ENCODE peak calls at places on chromosome 16, in six cellular contexts. B is HepG2, A is esophagus squamous epithelium, F is psoas muscle, Q is SK-N-SH, W is esophagus muscularis mucosa. Y is an unnamed sample. For H3K4me1 and H3K9me3, the result is how much of the 10 kb centered on the place peaks cover.

GRCh38 chr16:89860747-89861304 is 12.6 kb upstream of the TCF25 start:
- DNase-seq in B (peak), A (no peak), F (peak), Q (peak), W (no peak), Y (peak)

GRCh38 chr16:2838928-2839327 is 8.8 kb downstream of the ZG16B start:
- DNase-seq in B (peak), A (no peak), F (peak), Q (peak), W (no peak), Y (peak)

GRCh38 chr16:55035037-55035436 is 104.4 kb downstream of the IRX5 start:
- DNase-seq in B (peak), A (no peak), F (no peak), Q (peak), W (no peak), Y (peak)

GRCh38 chr16:13672196-13672595 is 247.8 kb upstream of the ERCC4 start:
- DNase-seq in B (peak), A (no peak), F (no peak), Q (no peak), W (no peak), Y (no peak)

GRCh38 chr16:1325261-1325660 is 8.2 kb upstream of the BAIAP3 start:
- DNase-seq in B (no peak), A (no peak), F (no peak), Q (no peak), W (no peak), Y (no peak)

GRCh38 chr16:54446639-54447038 is 160.1 kb upstream of the IRX3 start:
- DNase-seq in B (no peak), A (no peak), F (peak), Q (no peak), W (no peak), Y (peak)

GRCh38 chr16:82160226-82160625 is 9.8 kb downstream of the MPHOSPH6 start:
- DNase-seq in B (no peak), A (no peak), F (no peak), Q (no peak), W (no peak), Y (no peak)

GRCh38 chr16:53282975-53283946 is 151.0 kb upstream of the RBL2 start:
- DNase-seq in B (peak), A (no peak), F (no peak), Q (peak), W (no peak), Y (no peak)

GRCh38 chr16:64711596-64711995 is 410.3 kb downstream of the CDH11 start:
- DNase-seq in B (no peak), A (no peak), F (no peak), Q (no peak), W (no peak), Y (no peak)

GRCh38 chr16:13961099-13961811 is 41.3 kb downstream of the ERCC4 start:
- DNase-seq in B (peak), A (no peak), F (no peak), Q (no peak), W (no peak), Y (no peak)

GRCh38 chr16:3582276-3583165 is 5.3 kb upstream of the NLRC3 start:
- DNase-seq in B (no peak), A (no peak), F (no peak), Q (no peak), W (no peak), Y (no peak)

GRCh38 chr16:46649571-46649970 is 28.4 kb upstream of the SHCBP1 start:
- DNase-seq in B (no peak), A (no peak), F (peak), Q (no peak), W (no peak), Y (no peak)

GRCh38 chr16:22373662-22374310 is 633 bp downstream of the CDR2 start:
- DNase-seq in B (no peak), A (no peak), F (peak), Q (peak), W (no peak), Y (peak)

GRCh38 chr16:73066321-73066926 is 18.5 kb upstream of the ZFHX3 start:
- DNase-seq in B (no peak), A (no peak), F (no peak), Q (no peak), W (no peak), Y (no peak)

GRCh38 chr16:81938331-81939163 is 72.7 kb downstream of the SDR42E1 start:
- DNase-seq in B (no peak), A (no peak), F (no peak), Q (no peak), W (peak), Y (no peak)

GRCh38 chr16:64791756-64792155 is 330.1 kb downstream of the CDH11 start:
- DNase-seq in B (no peak), A (no peak), F (no peak), Q (no peak), W (no peak), Y (no peak)

GRCh38 chr16:89455692-89456091 is 34.7 kb downstream of the ANKRD11 start:
- DNase-seq in B (no peak), A (no peak), F (no peak), Q (no peak), W (no peak), Y (no peak)

GRCh38 chr16:29842732-29843346 is 20.2 kb downstream of the CDIPT start:
- DNase-seq in B (no peak), A (no peak), F (no peak), Q (no peak), W (no peak), Y (no peak)

GRCh38 chr16:20898938-20899502 is 1.1 kb downstream of the DCUN1D3 start:
- DNase-seq in B (peak), A (no peak), F (no peak), Q (no peak), W (no peak), Y (no peak)

GRCh38 chr16:67311607-67312449 is 14.7 kb downstream of the KCTD19 start:
- DNase-seq in B (peak), A (no peak), F (peak), Q (peak), W (no peak), Y (no peak)

GRCh38 chr16:17173134-17173729 is 297.5 kb downstream of the XYLT1 start:
- DNase-seq in B (peak), A (peak), F (peak), Q (no peak), W (no peak), Y (no peak)

GRCh38 chr16:49980166-49980565 is 44.9 kb upstream of the CNEP1R1 start:
- DNase-seq in B (no peak), A (no peak), F (no peak), Q (no peak), W (no peak), Y (no peak)

GRCh38 chr16:51592013-51592501 is 441.0 kb upstream of the SALL1 start:
- DNase-seq in B (no peak), A (no peak), F (no peak), Q (no peak), W (no peak), Y (no peak)

GRCh38 chr16:19382887-19383816 is 34.5 kb upstream of the TMC5 start:
- DNase-seq in B (no peak), A (no peak), F (no peak), Q (peak), W (no peak), Y (no peak)

GRCh38 chr16:12470311-12471229 is 333.1 kb downstream of the CPPED1 start:
- DNase-seq in B (no peak), A (no peak), F (peak), Q (no peak), W (no peak), Y (no peak)

GRCh38 chr16:2364638-2365210 is 24.2 kb upstream of the ABCA3 start:
- DNase-seq in B (no peak), A (no peak), F (no peak), Q (peak), W (no peak), Y (peak)

GRCh38 chr16:8714143-8714542 is 39.7 kb downstream of the ABAT start:
- DNase-seq in B (no peak), A (no peak), F (no peak), Q (peak), W (no peak), Y (no peak)

GRCh38 chr16:80824623-80825364 is 20.4 kb upstream of the CDYL2 start:
- DNase-seq in B (peak), A (no peak), F (no peak), Q (peak), W (no peak), Y (peak)

GRCh38 chr16:74999208-74999682 is 421 bp downstream of the ZNRF1 start:
- DNase-seq in B (no peak), A (no peak), F (peak), Q (no peak), W (peak), Y (no peak)

GRCh38 chr16:84925773-84926372 is 85.5 kb downstream of the ZDHHC7 start:
- DNase-seq in B (no peak), A (no peak), F (no peak), Q (no peak), W (no peak), Y (no peak)

GRCh38 chr16:65212791-65213190 is 90.9 kb upstream of the CDH11 start:
- DNase-seq in B (no peak), A (no peak), F (no peak), Q (no peak), W (no peak), Y (no peak)

GRCh38 chr16:30585022-30585399 is 486 bp downstream of the ZNF785 start:
- DNase-seq in B (no peak), A (no peak), F (no peak), Q (peak), W (no peak), Y (no peak)

GRCh38 chr16:4602330-4602729 is 12.4 kb downstream of the UBALD1 start:
- DNase-seq in B (no peak), A (no peak), F (no peak), Q (peak), W (no peak), Y (no peak)

GRCh38 chr16:50282010-50282538 is 15.7 kb downstream of the ADCY7 start:
- DNase-seq in B (no peak), A (peak), F (peak), Q (no peak), W (no peak), Y (no peak)

GRCh38 chr16:4962716-4963115 is 4.6 kb downstream of the SEC14L5 start:
- DNase-seq in B (no peak), A (no peak), F (no peak), Q (no peak), W (no peak), Y (no peak)

GRCh38 chr16:66081967-66082366 is 284.5 kb upstream of the CDH5 start:
- DNase-seq in B (peak), A (no peak), F (no peak), Q (no peak), W (peak), Y (no peak)

DNA sequence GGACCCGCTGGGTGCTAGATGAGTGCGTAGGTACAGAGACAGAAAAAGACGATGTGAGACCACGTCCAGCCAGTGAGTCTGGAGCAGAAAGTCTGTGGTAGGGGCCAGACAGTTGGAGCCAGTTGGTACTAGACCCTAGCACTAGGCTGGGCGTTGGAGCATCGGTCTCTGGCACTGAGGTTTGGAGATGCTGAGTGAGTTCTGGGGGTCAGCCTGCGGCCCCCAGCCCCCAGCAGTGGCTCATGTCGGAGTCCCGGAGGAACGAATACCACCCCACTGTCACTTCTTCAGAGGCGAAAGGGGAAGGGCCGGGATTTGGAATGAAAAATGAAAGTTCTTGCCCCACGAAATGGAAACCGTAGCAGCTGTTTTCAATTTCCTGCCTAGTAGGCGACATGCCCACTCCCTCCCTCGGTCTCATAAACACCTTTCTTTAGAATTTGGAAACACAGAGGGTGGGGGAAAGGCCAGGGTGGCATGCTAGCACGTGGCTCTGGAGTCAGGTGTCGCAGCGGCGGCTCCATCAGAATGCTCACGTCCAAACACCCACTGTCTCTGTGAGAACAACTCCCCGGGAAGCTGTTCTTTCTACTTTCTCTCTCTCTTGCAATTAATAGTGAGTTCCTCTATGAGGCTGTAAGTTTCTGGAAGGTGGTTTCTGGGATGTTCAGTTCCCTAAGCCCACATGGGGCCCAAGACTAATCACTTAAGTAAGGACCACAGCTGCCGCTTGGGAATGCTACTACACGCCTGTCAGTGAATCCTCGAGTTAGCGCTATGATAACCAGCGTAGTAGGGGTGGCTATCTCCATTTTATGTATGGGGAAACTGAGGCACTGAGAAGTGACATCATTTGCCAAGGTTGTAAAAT is 96.9 kb downstream of the IRF8 start:
- DNase-seq in B (no peak), A (no peak), F (no peak), Q (no peak), W (no peak), Y (no peak)
- H3K4me1 ChIP-seq in B (under half), A (under half), F (under half), Q (under half), W (under half), Y (under half)

GRCh38 chr16:88303890-88304819 is 78.6 kb upstream of the ZNF469 start:
- DNase-seq in B (peak), A (no peak), F (peak), Q (no peak), W (no peak), Y (no peak)
- H3K4me3 ChIP-seq in B (no peak), A (no peak), F (no peak), Q (no peak), W (no peak), Y (no peak)

GRCh38 chr16:34758835-34759234 is 1299.4 kb downstream of the TP53TG3F start:
- DNase-seq in B (no peak), A (no peak), F (no peak), Q (no peak), W (no peak), Y (no peak)
- H3K9me3 ChIP-seq in B (half or more), A (under half), F (half or more), Q (under half), W (half or more), Y (under half)

GRCh38 chr16:27231692-27232060 is 28.4 kb downstream of the KDM8 start:
- DNase-seq in B (no peak), A (no peak), F (no peak), Q (no peak), W (no peak), Y (no peak)
- H3K4me1 ChIP-seq in B (under half), A (half or more), F (under half), Q (under half), W (under half), Y (under half)

DNA sequence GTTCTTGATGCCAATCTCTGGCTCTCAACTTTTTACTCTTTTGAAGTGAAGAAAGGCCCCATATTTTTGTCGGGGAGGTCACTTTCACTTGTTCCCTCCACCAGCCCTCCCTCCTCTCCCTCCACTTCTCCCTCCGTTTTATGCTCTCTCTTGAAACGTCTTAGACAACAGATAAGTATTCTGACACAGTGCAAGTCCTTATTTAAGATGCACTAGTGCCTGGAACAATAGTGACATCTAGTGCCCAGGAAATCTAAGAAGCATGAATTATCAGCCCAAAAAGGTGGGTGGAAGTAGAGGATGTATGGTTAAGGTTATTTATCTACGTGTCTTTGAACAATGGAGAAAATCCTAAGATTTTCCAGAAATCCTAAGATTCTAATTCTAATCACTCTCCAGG is 17.9 kb downstream of the PSME3IP1 start:
- DNase-seq in B (peak), A (no peak), F (no peak), Q (peak), W (no peak), Y (no peak)
- H3K4me3 ChIP-seq in B (no peak), A (no peak), F (no peak), Q (no peak), W (no peak), Y (no peak)

DNA sequence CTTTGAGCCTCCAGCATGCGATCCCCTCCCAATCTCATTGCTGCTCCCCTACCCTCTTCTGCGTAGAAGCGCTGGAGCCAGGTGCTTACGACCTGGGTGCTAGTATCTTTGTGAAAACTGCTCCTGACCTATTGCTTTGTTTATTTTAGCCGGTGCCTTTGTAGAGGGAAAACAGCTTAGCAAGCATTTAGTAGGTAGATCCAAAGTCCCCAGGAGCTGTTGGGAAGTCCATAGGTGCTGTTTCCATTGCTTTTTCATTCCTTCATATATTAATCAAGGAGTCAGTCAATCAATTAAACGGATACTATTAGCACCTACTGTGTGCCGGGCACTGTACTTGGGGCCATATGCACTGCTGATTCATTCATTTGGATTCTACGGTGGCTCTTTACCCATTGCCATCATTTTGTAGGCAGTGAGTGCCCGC is 497.6 kb downstream of the WWOX start:
- DNase-seq in B (peak), A (no peak), F (no peak), Q (no peak), W (no peak), Y (no peak)
- H3K9me3 ChIP-seq in B (under half), A (under half), F (under half), Q (under half), W (under half), Y (under half)

GRCh38 chr16:83806036-83806435 is 1.7 kb upstream of the HSBP1 start:
- DNase-seq in B (no peak), A (no peak), F (no peak), Q (no peak), W (no peak), Y (no peak)
- H3K4me1 ChIP-seq in B (under half), A (half or more), F (under half), Q (under half), W (under half), Y (under half)